ENCODE peak calls at places on chromosomes 13 and 19, in ten cellular contexts. V is M059J; C is germinal center; O is A549; X is mesendoderm; S is epithelial cell of proximal tubule; Q is hippocampal formation; K is EL; P is T-helper 1 cell; N is activated T-helper 2 cell treated with anti-CD3 and anti-CD28 coated beads, Interferon-gamma antibody, Interleukin-2, Interleukin-4, amounts not matched to agents 10 μg/mL and 5 μg/mL and 100 μg/mL, durations not matched to agents 14 hours and 24 hours and 36 hours. F is an unnamed sample.

GRCh38 chr13:109500146-109500773 is 286.1 kb downstream of the IRS2 start:
- DNase-seq in Q (no peak), O (peak), V (no peak), X (peak), N (no peak), K (no peak), S (no peak), P (no peak), C (no peak), F (no peak)

GRCh38 chr19:50703915-50704548 is 15.6 kb downstream of the SHANK1 start:
- DNase-seq in P (no peak), X (peak), K (no peak), S (no peak), N (no peak), O (peak), V (peak), C (no peak), Q (no peak), F (no peak)

GRCh38 chr13:101155920-101156319 is 260.4 kb downstream of the NALCN start:
- DNase-seq in S (no peak), N (no peak), O (no peak), X (peak), C (no peak), K (no peak), P (no peak), V (no peak), Q (no peak), F (no peak)

GRCh38 chr19:14004619-14005380 is 1.3 kb downstream of the RFX1 start:
- DNase-seq in V (no peak), C (no peak), X (no peak), S (no peak), O (no peak), P (no peak), Q (peak), K (no peak), N (no peak), F (no peak)

GRCh38 chr19:52691215-52691610 is 43.6 kb downstream of the ZNF611 start:
- DNase-seq in S (no peak), C (no peak), N (no peak), P (no peak), K (no peak), O (no peak), X (peak), Q (no peak), V (no peak), F (no peak)

GRCh38 chr13:23570099-23570926 is at the start of gene TNFRSF19:
- DNase-seq in Q (peak), V (peak), C (no peak), X (peak), P (no peak), S (no peak), O (no peak), N (no peak), K (peak), F (peak)

GRCh38 chr13:101698400-101698799 is 245.9 kb downstream of the ITGBL1 start:
- DNase-seq in C (no peak), P (no peak), O (no peak), K (peak), N (no peak), S (no peak), Q (no peak), X (no peak), V (no peak), F (no peak)

GRCh38 chr19:518292-519231 is 11.3 kb downstream of the TPGS1 start:
- DNase-seq in X (peak), K (no peak), Q (no peak), S (no peak), C (peak), N (no peak), O (no peak), V (no peak), P (peak), F (no peak)

GRCh38 chr13:80093888-80094287 is 247.0 kb downstream of the SPRY2 start:
- DNase-seq in V (no peak), S (no peak), O (no peak), N (no peak), X (no peak), P (no peak), Q (no peak), K (no peak), C (no peak), F (no peak)

GRCh38 chr19:8459095-8459494 is 14.3 kb downstream of the HNRNPM start:
- DNase-seq in P (no peak), S (no peak), K (no peak), O (no peak), C (no peak), Q (no peak), X (no peak), N (no peak), V (no peak), F (no peak)

GRCh38 chr19:46241676-46242075 is 12.1 kb downstream of the IGFL1 start:
- DNase-seq in X (peak), N (no peak), S (no peak), O (no peak), V (no peak), C (no peak), Q (no peak), P (no peak), K (no peak), F (no peak)

GRCh38 chr19:1577090-1577928 is 9.2 kb upstream of the MEX3D start:
- DNase-seq in X (no peak), P (no peak), C (no peak), O (no peak), N (no peak), S (no peak), V (no peak), K (no peak), Q (no peak), F (no peak)

GRCh38 chr13:49386664-49387063 is 57.2 kb downstream of the CAB39L start:
- DNase-seq in V (no peak), N (no peak), O (no peak), Q (no peak), C (no peak), X (no peak), P (no peak), K (no peak), S (no peak), F (no peak)

GRCh38 chr13:24381539-24382265 is 72.3 kb downstream of the C1QTNF9 start:
- DNase-seq in N (no peak), C (no peak), Q (no peak), K (peak), V (peak), P (no peak), S (no peak), X (no peak), O (no peak), F (no peak)

GRCh38 chr13:99237981-99238662 is 20.1 kb downstream of the GPR18 start:
- DNase-seq in Q (no peak), P (peak), O (no peak), N (no peak), C (no peak), X (no peak), V (no peak), S (no peak), K (no peak), F (no peak)

GRCh38 chr13:73983109-73983508 is 151.1 kb downstream of the KLF12 start:
- DNase-seq in O (no peak), K (no peak), N (no peak), P (no peak), Q (no peak), X (no peak), S (no peak), V (peak), C (no peak), F (no peak)

GRCh38 chr19:41541990-41542584 is 33.9 kb upstream of the CEACAM21 start:
- DNase-seq in C (peak), N (peak), P (peak), Q (no peak), S (no peak), K (peak), X (peak), O (peak), V (peak), F (no peak)

F was measured in kidney epithelial cell.